ENCODE peak calls at places on chromosomes 3 and 15, in seven cellular contexts. C, I, S, B, G, N and Q are unnamed samples.

GRCh38 chr3:122268257-122269024 is 56.6 kb upstream of the CSTA start:
- DNase-seq in B (no peak), N (no peak), C (no peak), S (no peak), I (peak; percentile 6), G (no peak), Q (no peak)

GRCh38 chr3:159144472-159144871 is 342.6 kb downstream of the MFSD1 start:
- DNase-seq in S (no peak), I (no peak), N (no peak), G (no peak), C (no peak), B (no peak), Q (no peak)

GRCh38 chr15:73010154-73011152 is 41.8 kb upstream of the NEO1 start:
- DNase-seq in N (no peak), I (no peak), S (no peak), G (no peak), C (no peak), B (no peak), Q (no peak)

GRCh38 chr3:123401836-123402530 is 46.9 kb downstream of the ADCY5 start:
- DNase-seq in C (no peak), I (no peak), S (no peak), B (no peak), N (no peak), G (no peak), Q (no peak)

GRCh38 chr3:106446271-106446670 is 577.5 kb upstream of the CBLB start:
- DNase-seq in G (no peak), S (no peak), N (no peak), I (no peak), B (no peak), C (no peak), Q (no peak)

GRCh38 chr15:70268698-70269251 is 171.1 kb upstream of the TLE3 start:
- DNase-seq in G (no peak), N (no peak), S (no peak), I (no peak), C (no peak), B (no peak), Q (no peak)

GRCh38 chr3:46929324-46929723 is 47.2 kb downstream of the CCDC12 start:
- DNase-seq in B (peak; percentile 43), I (no peak), S (no peak), C (no peak), G (no peak), N (no peak), Q (no peak)

GRCh38 chr3:171458056-171458856 is 1.9 kb downstream of the TNIK start:
- DNase-seq in G (no peak), I (no peak), S (peak; percentile 43), B (no peak), N (peak; percentile 8), C (no peak), Q (no peak)

GRCh38 chr3:184003187-184003967 is 14.3 kb downstream of the ABCC5 start:
- DNase-seq in B (no peak), C (no peak), S (no peak), N (no peak), G (peak; percentile 79), I (peak; percentile 90), Q (no peak)

GRCh38 chr15:29182590-29182989 is 87.0 kb downstream of the NSMCE3 start:
- DNase-seq in G (no peak), C (no peak), I (no peak), B (no peak), N (no peak), S (no peak), Q (no peak)

GRCh38 chr3:42424911-42425310 is 14.5 kb upstream of the LYZL4 start:
- DNase-seq in I (no peak), B (no peak), G (no peak), C (no peak), N (no peak), S (no peak), Q (no peak)

GRCh38 chr3:10692039-10692438 is 124.0 kb upstream of the SLC6A11 start:
- DNase-seq in S (no peak), N (no peak), C (no peak), G (no peak), B (no peak), I (no peak), Q (no peak)

GRCh38 chr3:49712166-49712565 is 7.3 kb downstream of the AMIGO3 start:
- DNase-seq in S (no peak), B (no peak), N (no peak), G (no peak), C (no peak), I (no peak), Q (no peak)

GRCh38 chr3:51703026-51703775 is 3.7 kb upstream of the GRM2 start:
- DNase-seq in C (no peak), S (peak; percentile 61), B (no peak), G (no peak), N (peak; percentile 48), I (no peak), Q (no peak)

GRCh38 chr3:36901588-36901987 is 43.3 kb downstream of the TRANK1 start:
- DNase-seq in G (no peak), C (no peak), N (no peak), I (no peak), S (no peak), B (no peak), Q (no peak)

GRCh38 chr3:192819001-192819569 is 91.7 kb upstream of the FGF12 start:
- DNase-seq in N (no peak), B (no peak), G (peak; percentile 84), S (no peak), C (peak; percentile 31), I (peak; percentile 84), Q (no peak)

GRCh38 chr15:66252411-66253295 is 897 bp downstream of the MEGF11 start:
- DNase-seq in N (peak; percentile 68), C (no peak), S (peak; percentile 87), B (peak; percentile 30), I (peak; percentile 18), G (peak; percentile 42), Q (no peak)

GRCh38 chr15:90022905-90023700 is 22.0 kb downstream of the ZNF710 start:
- DNase-seq in I (no peak), G (no peak), C (no peak), B (no peak), N (no peak), S (no peak), Q (no peak)

GRCh38 chr3:25427155-25428002 is 684 bp upstream of the RARB start:
- DNase-seq in B (no peak), N (no peak), I (peak; percentile 77), C (no peak), S (no peak), G (peak; percentile 40), Q (no peak)

GRCh38 chr3:14947886-14948608 is 664 bp downstream of the NR2C2 start:
- DNase-seq in N (peak; percentile 93), G (peak; percentile 97), I (peak; percentile 88), S (peak; percentile 98), B (peak; percentile 96), C (peak; percentile 84), Q (peak; percentile 58)

GRCh38 chr3:74617786-74618185 is 3.3 kb upstream of the CNTN3 start:
- DNase-seq in S (no peak), G (no peak), N (no peak), I (no peak), C (no peak), B (no peak), Q (no peak)

GRCh38 chr3:195697582-195698324 is 23.0 kb upstream of the MUC20 start:
- DNase-seq in C (peak; percentile 19), G (peak; percentile 90), I (peak; percentile 89), N (no peak), S (peak; percentile 79), B (no peak), Q (no peak)

DNA sequence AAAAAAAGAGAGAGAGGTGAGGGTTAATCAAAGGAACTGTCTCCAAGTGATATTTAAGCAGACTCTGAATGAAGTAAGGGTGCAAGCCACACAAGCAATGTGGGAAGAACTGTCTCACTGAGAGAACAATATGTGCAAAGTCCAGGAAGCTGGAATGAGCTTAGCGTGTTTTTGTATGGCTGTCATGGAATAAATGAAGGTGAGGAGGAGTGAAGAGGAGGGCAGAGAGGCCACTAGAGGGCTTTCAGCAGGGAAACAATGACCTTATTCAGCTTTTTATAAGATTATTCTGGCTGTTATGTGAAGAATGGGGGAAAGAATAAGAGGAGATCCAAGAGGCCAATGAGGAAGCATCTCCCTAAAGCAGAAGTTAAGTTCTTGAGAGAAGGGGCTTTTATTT is 86.9 kb upstream of the COL8A1 start:
- DNase-seq in B (no peak), G (no peak), N (no peak), I (no peak), C (no peak), S (peak; percentile 5), Q (no peak)
- TF ChIP-seq CTCF in B (no peak), G (peak; percentile 12), N (peak; percentile 44), I (peak; percentile 20), C (peak; percentile 8), S (peak; percentile 23), Q (peak; percentile 15)

GRCh38 chr3:58288011-58288728 is 17.9 kb upstream of the RPP14 start:
- DNase-seq in N (no peak), C (no peak), G (no peak), I (no peak), B (no peak), S (no peak), Q (no peak)
- TF ChIP-seq CTCF in N (peak; percentile 13), C (peak; percentile 15), G (no peak), I (peak; percentile 9), B (no peak), S (no peak), Q (no peak)

DNA sequence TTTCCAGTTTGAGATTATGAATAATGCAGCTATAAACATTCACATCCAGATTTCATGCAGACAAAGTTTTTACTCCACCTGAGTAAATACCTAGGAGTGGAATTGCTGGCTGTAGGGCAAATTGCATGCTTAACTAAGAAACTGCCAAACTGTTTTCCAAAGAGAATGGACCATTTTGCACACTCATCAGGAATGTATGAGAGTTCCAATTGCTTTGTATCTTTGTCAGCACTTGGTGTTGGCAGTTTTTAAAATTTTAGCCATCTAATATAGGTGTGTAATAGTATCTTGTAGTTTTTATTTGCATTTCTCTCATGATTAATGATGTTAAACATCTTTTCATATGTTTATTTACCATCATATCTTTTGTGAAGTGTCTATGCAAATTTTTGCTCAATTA is 40.6 kb upstream of the TRIM59 start:
- DNase-seq in S (no peak), G (no peak), N (no peak), I (no peak), C (no peak), B (no peak), Q (no peak)
- TF ChIP-seq CTCF in S (no peak), G (no peak), N (no peak), I (no peak), C (no peak), B (no peak), Q (no peak)

GRCh38 chr3:908839-909238 is 184.0 kb upstream of the CNTN6 start:
- DNase-seq in S (peak; percentile 43), B (no peak), I (no peak), C (no peak), N (no peak), G (peak; percentile 4), Q (no peak)
- TF ChIP-seq CTCF in S (peak; percentile 60), B (no peak), I (peak; percentile 22), C (no peak), N (peak; percentile 56), G (peak; percentile 12), Q (peak; percentile 20)